ENCODE peak calls at places on chromosomes 13 and 19, in seven cellular contexts. Q, X, O, W, A, T and F are unnamed samples.

GRCh38 chr19:29532956-29533355 is 7.2 kb downstream of the VSTM2B start:
- DNase-seq in Q (no peak), X (no peak), O (no peak), W (no peak), A (no peak), T (no peak), F (no peak)

GRCh38 chr13:28100149-28101121 is at the start of gene FLT3:
- DNase-seq in Q (peak; percentile 24), X (no peak), O (peak; percentile 51), W (no peak), A (peak; percentile 62), T (peak; percentile 23), F (no peak)

GRCh38 chr13:108827637-108828036 is 198.2 kb downstream of the MYO16 start:
- DNase-seq in Q (no peak), X (no peak), O (no peak), W (no peak), A (peak; percentile 9), T (no peak), F (no peak)

GRCh38 chr19:54707932-54708331 is 16.3 kb upstream of the KIR3DL3 start:
- DNase-seq in Q (no peak), X (no peak), O (peak; percentile 9), W (no peak), A (no peak), T (no peak), F (no peak)

GRCh38 chr13:75236774-75237173 is 245.2 kb downstream of the TBC1D4 start:
- DNase-seq in Q (no peak), X (no peak), O (no peak), W (no peak), A (no peak), T (no peak), F (no peak)

GRCh38 chr19:10615429-10616023 is 9.8 kb upstream of the SLC44A2 start:
- DNase-seq in Q (no peak), X (no peak), O (no peak), W (no peak), A (no peak), T (no peak), F (no peak)

GRCh38 chr13:83162493-83162892 is 719.8 kb downstream of the SLITRK1 start:
- DNase-seq in Q (no peak), X (no peak), O (no peak), W (no peak), A (no peak), T (no peak), F (no peak)

GRCh38 chr13:112836940-112837339 is 132.1 kb upstream of the MCF2L start:
- DNase-seq in Q (no peak), X (no peak), O (no peak), W (no peak), A (no peak), T (no peak), F (peak; percentile 69)

GRCh38 chr13:80038371-80038770 is 302.6 kb downstream of the SPRY2 start:
- DNase-seq in Q (no peak), X (no peak), O (no peak), W (no peak), A (no peak), T (no peak), F (no peak)

GRCh38 chr19:34555447-34555846 is 73.9 kb downstream of the WTIP start:
- DNase-seq in Q (no peak), X (no peak), O (no peak), W (no peak), A (peak; percentile 53), T (no peak), F (no peak)

GRCh38 chr19:12703056-12703455 is 6.6 kb upstream of the FBXW9 start:
- DNase-seq in Q (no peak), X (no peak), O (peak; percentile 50), W (no peak), A (no peak), T (no peak), F (no peak)

GRCh38 chr19:4350726-4351125 is 7.4 kb downstream of the MPND start:
- DNase-seq in Q (no peak), X (no peak), O (no peak), W (no peak), A (no peak), T (no peak), F (no peak)

GRCh38 chr19:55526216-55527196 is 10.4 kb downstream of the SBK2 start:
- DNase-seq in Q (no peak), X (no peak), O (no peak), W (no peak), A (peak; percentile 74), T (no peak), F (no peak)

GRCh38 chr19:29714953-29715694 is at the start of gene C19orf12:
- DNase-seq in Q (peak; percentile 56), X (no peak), O (peak; percentile 83), W (no peak), A (peak; percentile 69), T (peak; percentile 32), F (peak; percentile 70)